ENCODE peak calls at places on chromosomes 4 and X, in four cellular contexts. V is SJSA1; Z is adrenal gland; U is stimulated activated CD4-positive, alpha-beta T cell treated with anti-CD3 and anti-CD28 coated beads, Interleukin-1b, Interleukin-23, amount 100 ng/mL, for 24 hours. X is an unnamed sample.

GRCh38 chr4:23930750-23931488 is 41.1 kb upstream of the PPARGC1A start:
- DNase-seq in U (no peak), Z (peak), V (no peak), X (no peak)

GRCh38 chr4:170750519-170750918 is 660.8 kb upstream of the AADAT start:
- DNase-seq in U (no peak), V (no peak), Z (no peak), X (no peak)

GRCh38 chrX:24260827-24261550 is 52.9 kb downstream of the SUPT20HL2 start:
- DNase-seq in V (no peak), U (no peak), Z (peak), X (no peak)

GRCh38 chrX:108171671-108172070 is 80.1 kb downstream of the ATG4A start:
- DNase-seq in Z (no peak), U (no peak), V (no peak), X (no peak)

GRCh38 chr4:83071116-83071515 is 36.1 kb downstream of the COPS4 start:
- DNase-seq in U (no peak), Z (no peak), V (no peak), X (no peak)

GRCh38 chr4:89410687-89411086 is 103.1 kb upstream of the GPRIN3 start:
- DNase-seq in U (no peak), V (no peak), Z (no peak), X (no peak)

GRCh38 chr4:1041147-1041935 is 29.9 kb downstream of the FGFRL1 start:
- DNase-seq in U (no peak), Z (no peak), V (peak), X (no peak)

GRCh38 chr4:41933997-41934812 is 1.0 kb upstream of the TMEM33 start:
- DNase-seq in Z (no peak), U (no peak), V (no peak), X (no peak)

GRCh38 chr4:7195138-7195510 is 2.8 kb downstream of the SORCS2 start:
- DNase-seq in Z (no peak), V (no peak), U (no peak), X (no peak)

GRCh38 chrX:19747672-19748610 is 139.5 kb downstream of the SH3KBP1 start:
- DNase-seq in U (no peak), V (no peak), Z (no peak), X (no peak)

GRCh38 chr4:183396187-183396738 is 48.2 kb upstream of the CDKN2AIP start:
- DNase-seq in V (no peak), Z (no peak), U (no peak), X (no peak)

GRCh38 chr4:171308661-171309060 is 504.5 kb upstream of the GALNTL6 start:
- DNase-seq in U (no peak), Z (no peak), V (no peak), X (no peak)

GRCh38 chrX:39871648-39872047 is 226.1 kb downstream of the BCOR start:
- DNase-seq in Z (no peak), V (no peak), U (no peak), X (no peak)

GRCh38 chr4:1035510-1035909 is 24.1 kb downstream of the FGFRL1 start:
- DNase-seq in V (no peak), Z (no peak), U (no peak), X (no peak)